ENCODE peak calls at places on chromosomes 16 and 17, in eight cellular contexts. M is GM23248, X is GM12878, W is mammary epithelial cell, H is IMR-90, Y is cardiac muscle cell, J is heart left ventricle, V is esophagus squamous epithelium. N is an unnamed sample.

GRCh38 chr17:68462381-68463210 is 5.3 kb upstream of the WIPI1 start:
- DNase-seq in M (peak; percentile 95), X (peak; percentile 82), W (peak; percentile 82), H (peak; percentile 81), Y (peak; percentile 86), J (peak; percentile 82), V (no peak), N (peak; percentile 73)

GRCh38 chr17:67637901-67638641 is 79.7 kb upstream of the NOL11 start:
- DNase-seq in M (no peak), X (no peak), W (peak; percentile 99), H (no peak), Y (no peak), J (no peak), V (no peak), N (no peak)

GRCh38 chr17:79597040-79597439 is 13.8 kb downstream of the RBFOX3 start:
- DNase-seq in M (no peak), X (no peak), W (no peak), H (no peak), Y (no peak), J (no peak), V (no peak), N (no peak)

GRCh38 chr16:2150418-2151187 is 2.2 kb downstream of the RAB26 start:
- DNase-seq in M (no peak), X (no peak), W (peak; percentile 69), H (peak; percentile 28), Y (peak; percentile 56), J (no peak), V (no peak), N (no peak)

GRCh38 chr16:88508868-88509748 is 56.0 kb downstream of the ZFPM1 start:
- DNase-seq in M (no peak), X (no peak), W (no peak), H (no peak), Y (no peak), J (no peak), V (no peak), N (no peak)

GRCh38 chr16:50769-51591 is 2.4 kb downstream of the POLR3K start:
- DNase-seq in M (no peak), X (no peak), W (no peak), H (no peak), Y (no peak), J (no peak), V (no peak), N (no peak)

GRCh38 chr16:1958715-1959268 is 546 bp upstream of the NDUFB10 start:
- DNase-seq in M (no peak), X (no peak), W (no peak), H (no peak), Y (no peak), J (no peak), V (no peak), N (no peak)

GRCh38 chr17:39605492-39606433 is 2.0 kb downstream of the NEUROD2 start:
- DNase-seq in M (no peak), X (no peak), W (peak; percentile 61), H (no peak), Y (no peak), J (no peak), V (no peak), N (no peak)

GRCh38 chr16:66159987-66160386 is 206.5 kb upstream of the CDH5 start:
- DNase-seq in M (peak; percentile 44), X (no peak), W (no peak), H (peak; percentile 30), Y (no peak), J (no peak), V (no peak), N (no peak)

GRCh38 chr17:34961093-34961911 is at the start of the genes CCT6B and ZNF830:
- DNase-seq in M (peak; percentile 99), X (peak; percentile 79), W (peak; percentile 90), H (peak; percentile 95), Y (peak; percentile 96), J (peak; percentile 95), V (peak; percentile 70), N (peak; percentile 88)

GRCh38 chr17:27975146-27976011 is 67.1 kb upstream of the NLK start:
- DNase-seq in M (peak; percentile 50), X (no peak), W (peak; percentile 52), H (peak; percentile 51), Y (peak; percentile 23), J (no peak), V (no peak), N (no peak)

GRCh38 chr16:59356709-59357108 is 622.6 kb upstream of the GOT2 start:
- DNase-seq in M (no peak), X (no peak), W (no peak), H (no peak), Y (no peak), J (no peak), V (no peak), N (no peak)

GRCh38 chr16:55120408-55120807 is 189.7 kb downstream of the IRX5 start:
- DNase-seq in M (peak; percentile 22), X (no peak), W (peak; percentile 16), H (no peak), Y (no peak), J (no peak), V (no peak), N (no peak)

DNA sequence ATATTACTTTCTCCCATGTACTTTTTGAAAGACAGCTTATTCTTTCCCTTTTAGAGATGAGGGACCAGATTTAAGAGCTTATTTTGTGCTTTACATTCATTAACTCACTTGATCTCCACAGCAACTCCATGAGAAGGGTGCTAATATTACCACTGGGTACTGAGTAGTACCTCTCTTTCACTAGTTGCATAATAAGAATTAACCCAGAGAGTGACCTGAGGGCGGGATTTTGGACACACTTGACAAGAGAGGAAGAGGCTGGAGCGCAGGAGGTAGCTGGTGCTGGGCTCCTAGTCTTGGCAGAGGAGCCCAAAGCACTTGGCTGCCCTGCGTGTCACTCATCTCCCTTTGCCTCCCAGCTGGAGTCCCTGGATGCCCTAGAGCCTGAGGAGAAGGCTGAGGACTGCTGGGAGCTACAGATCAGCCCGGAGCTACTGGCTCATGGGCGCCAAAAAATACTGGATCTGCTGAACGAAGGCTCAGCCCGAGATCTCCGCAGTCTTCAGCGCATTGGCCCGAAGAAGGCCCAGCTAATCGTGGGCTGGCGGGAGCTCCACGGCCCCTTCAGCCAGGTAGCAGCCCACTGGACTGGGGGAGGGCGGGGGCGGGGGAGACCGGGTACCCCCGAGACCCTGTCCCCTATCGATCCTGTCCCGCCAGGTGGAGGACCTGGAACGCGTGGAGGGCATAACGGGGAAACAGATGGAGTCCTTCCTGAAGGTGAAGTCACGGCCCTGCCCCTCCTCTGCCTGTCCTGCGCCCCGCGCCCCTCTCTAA is 1.7 kb upstream of the MAZ start:
- DNase-seq in M (peak; percentile 71), X (no peak), W (no peak), H (no peak), Y (peak; percentile 60), J (peak; percentile 87), V (no peak), N (peak; percentile 27)
- H3K36me3 ChIP-seq in M (no peaks in the 10 kb centered on the region), X (peaks cover 24% of the 10 kb centered on the region), W (peaks cover 10% of the 10 kb centered on the region), H (peaks cover 25% of the 10 kb centered on the region), Y (peaks cover 26% of the 10 kb centered on the region), J (peaks cover 27% of the 10 kb centered on the region), V (peaks cover 7% of the 10 kb centered on the region), N (peaks cover 81% of the 10 kb centered on the region)

DNA sequence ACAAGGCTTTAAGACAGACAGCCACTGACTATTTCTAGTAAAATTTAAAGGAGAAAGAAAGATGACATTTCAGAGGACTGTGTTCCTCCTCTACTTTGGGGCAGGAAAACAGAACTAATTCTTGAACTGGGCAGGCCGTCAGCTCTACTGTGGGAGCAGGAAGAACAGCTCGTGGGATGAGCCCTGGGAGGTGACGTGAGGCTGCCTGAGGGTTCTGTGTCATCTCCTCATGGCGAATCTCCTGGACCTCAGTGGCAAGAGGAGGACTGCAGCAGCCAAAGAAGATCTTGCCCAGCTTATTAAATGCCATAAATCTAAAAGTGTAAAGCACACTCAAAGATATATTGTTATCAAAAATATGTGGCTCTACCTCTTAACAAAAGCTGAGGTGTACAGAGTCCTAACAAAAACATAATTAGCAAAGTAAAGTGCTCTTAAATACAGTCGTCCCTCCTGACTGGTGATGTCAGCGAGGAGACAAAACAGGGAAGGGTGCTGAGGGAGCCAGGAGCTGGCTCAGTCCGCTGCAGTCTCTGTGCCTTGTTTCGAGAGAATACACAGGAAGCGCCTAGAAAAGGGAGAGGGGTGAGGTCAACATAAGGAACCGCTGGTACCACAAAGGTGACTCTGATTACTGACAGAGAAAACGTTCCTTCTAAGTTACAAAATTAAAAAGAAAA is 58.0 kb downstream of the CREBBP start:
- DNase-seq in M (peak; percentile 85), X (no peak), W (no peak), H (peak; percentile 20), Y (peak; percentile 50), J (no peak), V (no peak), N (no peak)
- H3K27ac ChIP-seq in M (peak overlapping the region; percentile 22), X (no peak overlapping the region), W (no peak overlapping the region), H (no peak overlapping the region), Y (peak overlapping the region; percentile 27), J (peak overlapping the region; percentile 34), V (peak overlapping the region; percentile 2), N (no peak overlapping the region)

DNA sequence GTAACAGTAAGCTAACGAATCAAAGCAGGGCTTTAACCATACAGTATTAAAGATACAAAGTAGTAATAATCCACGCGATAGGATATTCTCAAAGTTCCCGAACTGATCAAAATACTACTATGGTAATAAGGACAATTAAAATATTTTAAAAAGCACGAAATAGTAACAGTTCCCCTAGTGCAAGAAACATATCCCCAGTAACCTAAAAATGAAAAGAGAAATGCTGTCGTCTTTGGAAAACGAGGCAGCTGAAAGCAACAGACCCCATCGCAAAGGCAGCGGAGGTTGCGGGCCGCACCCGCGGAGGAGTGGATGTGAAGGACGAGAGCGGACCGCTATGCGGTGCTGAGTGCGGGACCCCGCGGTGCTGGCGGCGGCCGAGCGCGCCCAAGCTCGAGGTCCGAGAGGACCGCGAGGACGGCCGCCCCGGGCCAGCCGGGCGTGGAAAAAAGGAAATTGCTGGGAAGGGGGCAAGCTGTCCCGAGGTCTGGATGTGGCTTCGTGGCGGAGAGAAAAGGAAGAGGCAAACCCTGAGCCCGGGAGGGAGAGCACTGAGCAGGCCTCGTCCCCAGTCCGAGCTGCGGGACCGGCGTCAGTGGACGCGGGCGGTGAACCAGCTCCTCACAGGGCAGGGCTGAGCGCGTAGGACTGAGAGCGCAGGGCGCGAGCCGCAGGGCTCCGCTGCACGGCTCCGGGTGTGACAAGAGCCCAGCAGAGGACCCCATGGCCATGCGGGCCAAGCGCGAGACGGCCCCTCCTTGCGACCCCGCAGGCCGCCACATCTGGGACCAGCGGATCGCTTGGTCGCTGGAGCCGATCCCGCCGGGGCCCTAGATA is 2.1 kb downstream of the TBX4 start:
- DNase-seq in M (peak; percentile 19), X (no peak), W (no peak), H (no peak), Y (no peak), J (no peak), V (no peak), N (no peak)
- H3K9me3 ChIP-seq in M (no peaks in the 10 kb centered on the region), X (no peaks in the 10 kb centered on the region), W (peaks cover 6% of the 10 kb centered on the region), H (peaks cover 38% of the 10 kb centered on the region), Y (no peaks in the 10 kb centered on the region), J (no peaks in the 10 kb centered on the region), V (no peaks in the 10 kb centered on the region), N (peaks cover 21% of the 10 kb centered on the region)

GRCh38 chr17:50764860-50765259 is 2.5 kb downstream of the ANKRD40CL start:
- DNase-seq in M (no peak), X (no peak), W (no peak), H (no peak), Y (no peak), J (no peak), V (no peak), N (peak; percentile 25)

GRCh38 chr17:50767030-50767429 is 288 bp downstream of the ANKRD40CL start:
- DNase-seq in M (no peak), X (no peak), W (no peak), H (no peak), Y (no peak), J (no peak), V (no peak), N (peak; percentile 40)

GRCh38 chr17:50767446-50767845 is at the start of gene ANKRD40CL:
- DNase-seq in M (no peak), X (no peak), W (no peak), H (no peak), Y (no peak), J (no peak), V (no peak), N (no peak)

GRCh38 chr17:50765454-50766221 is 1.7 kb downstream of the ANKRD40CL start:
- DNase-seq in M (no peak), X (peak; percentile 37), W (no peak), H (no peak), Y (no peak), J (no peak), V (no peak), N (no peak)

GRCh38 chr17:50766222-50767023 is 895 bp downstream of the ANKRD40CL start:
- DNase-seq in M (no peak), X (no peak), W (no peak), H (no peak), Y (no peak), J (no peak), V (no peak), N (peak; percentile 40)
- H3K36me3 ChIP-seq in M (no peaks in the 10 kb centered on the region), X (no peaks in the 10 kb centered on the region), W (no peaks in the 10 kb centered on the region), H (no peaks in the 10 kb centered on the region), Y (no peaks in the 10 kb centered on the region), J (no peaks in the 10 kb centered on the region), V (no peaks in the 10 kb centered on the region), N (no peaks in the 10 kb centered on the region)

N was measured in SJSA1.